ENCODE peak calls at places on chromosomes 2 and 18, in four cellular contexts. L is K562, H is colonic mucosa, W is astrocyte. O is an unnamed sample.

GRCh38 chr18:12254820-12255511 is 805 bp downstream of the CIDEA start:
- DNase-seq in L (no peak), H (no peak), W (no peak), O (no peak)

GRCh38 chr2:199668648-199669047 is 182.3 kb downstream of the FTCDNL1 start:
- DNase-seq in L (no peak), H (no peak), W (no peak), O (no peak)

GRCh38 chr2:238143239-238143951 is 4.9 kb downstream of the KLHL30 start:
- DNase-seq in L (no peak), H (no peak), W (no peak), O (no peak)

GRCh38 chr2:239528146-239528545 is 127.3 kb upstream of the HDAC4 start:
- DNase-seq in L (no peak), H (no peak), W (no peak), O (no peak)

GRCh38 chr2:12816379-12817306 is 99.9 kb downstream of the TRIB2 start:
- DNase-seq in L (no peak), H (no peak), W (peak; percentile 83), O (no peak)

GRCh38 chr2:18949871-18950597 is 360.7 kb upstream of the NT5C1B start:
- DNase-seq in L (no peak), H (no peak), W (peak; percentile 83), O (no peak)

GRCh38 chr2:237512774-237513466 is 25.9 kb downstream of the MLPH start:
- DNase-seq in L (peak; percentile 85), H (peak; percentile 88), W (peak; percentile 60), O (peak; percentile 67)

GRCh38 chr18:27666070-27666469 is 481.0 kb upstream of the CHST9 start:
- DNase-seq in L (no peak), H (no peak), W (no peak), O (no peak)

GRCh38 chr18:31248783-31249521 is 69.0 kb upstream of the DSG1 start:
- DNase-seq in L (no peak), H (no peak), W (peak; percentile 89), O (no peak)

GRCh38 chr2:196068271-196069209 is at the start of gene DNAH7:
- DNase-seq in L (peak; percentile 86), H (peak; percentile 91), W (peak; percentile 69), O (no peak)

GRCh38 chr2:240896871-240897692 is 1.1 kb upstream of the MAB21L4 start:
- DNase-seq in L (no peak), H (peak; percentile 68), W (no peak), O (no peak)

GRCh38 chr2:182852090-182852489 is 14.3 kb downstream of the FRZB start:
- DNase-seq in L (peak; percentile 39), H (no peak), W (no peak), O (no peak)

GRCh38 chr2:129888896-129889295 is 90.6 kb upstream of the RAB6C start:
- DNase-seq in L (no peak), H (no peak), W (peak; percentile 2), O (no peak)

GRCh38 chr18:3907955-3908354 is 458.0 kb downstream of the TGIF1 start:
- DNase-seq in L (no peak), H (no peak), W (no peak), O (no peak)

GRCh38 chr2:99974275-99974674 is 168.1 kb downstream of the AFF3 start:
- DNase-seq in L (no peak), H (no peak), W (peak; percentile 78), O (no peak)

GRCh38 chr2:40851661-40852060 is 399.8 kb upstream of the SLC8A1 start:
- DNase-seq in L (no peak), H (no peak), W (no peak), O (no peak)

GRCh38 chr2:28652217-28652616 is 99.4 kb upstream of the PPP1CB start:
- DNase-seq in L (no peak), H (no peak), W (peak; percentile 63), O (no peak)

GRCh38 chr18:63684718-63685117 is 18.0 kb upstream of the SERPINB11 start:
- DNase-seq in L (no peak), H (no peak), W (no peak), O (no peak)

GRCh38 chr2:59151805-59152204 is 910.7 kb upstream of the FANCL start:
- DNase-seq in L (no peak), H (no peak), W (no peak), O (no peak)

GRCh38 chr2:237673130-237673921 is 45.9 kb downstream of the LRRFIP1 start:
- DNase-seq in L (peak; percentile 65), H (peak; percentile 78), W (peak; percentile 59), O (no peak)

GRCh38 chr2:70190086-70190412 is 770 bp downstream of the C2orf42 start:
- DNase-seq in L (peak; percentile 58), H (peak; percentile 28), W (no peak), O (peak; percentile 26)

GRCh38 chr2:160379399-160379798 is 114.2 kb downstream of the RBMS1 start:
- DNase-seq in L (no peak), H (no peak), W (peak; percentile 95), O (peak; percentile 20)

GRCh38 chr2:120513776-120514357 is 167.9 kb downstream of the INHBB start:
- DNase-seq in L (no peak), H (no peak), W (no peak), O (no peak)

GRCh38 chr2:105037572-105038382 is at the start of gene MRPS9:
- DNase-seq in L (peak; percentile 98), H (peak; percentile 99), W (peak; percentile 93), O (peak; percentile 73)

GRCh38 chr2:223563462-223563861 is 38.7 kb downstream of the SCG2 start:
- DNase-seq in L (peak; percentile 40), H (no peak), W (peak; percentile 83), O (no peak)

GRCh38 chr2:200376422-200377142 is 70.1 kb downstream of the SPATS2L start:
- DNase-seq in L (peak; percentile 51), H (peak; percentile 82), W (no peak), O (no peak)

GRCh38 chr2:61887684-61888303 is 662 bp downstream of the CCT4 start:
- DNase-seq in L (peak; percentile 55), H (peak; percentile 49), W (peak; percentile 47), O (no peak)

GRCh38 chr2:96695602-96696001 is 44.3 kb downstream of the LMAN2L start:
- DNase-seq in L (peak; percentile 22), H (no peak), W (no peak), O (no peak)

GRCh38 chr18:8750954-8751415 is 45.6 kb downstream of the MTCL1 start:
- DNase-seq in L (no peak), H (no peak), W (peak; percentile 87), O (no peak)

GRCh38 chr18:809985-810642 is 1.9 kb downstream of the YES1 start:
- DNase-seq in L (no peak), H (no peak), W (no peak), O (no peak)

GRCh38 chr2:142585785-142586184 is 291.7 kb upstream of the KYNU start:
- DNase-seq in L (no peak), H (no peak), W (no peak), O (no peak)

GRCh38 chr2:234334146-234334545 is 162.7 kb downstream of the ARL4C start:
- DNase-seq in L (no peak), H (no peak), W (no peak), O (no peak)

GRCh38 chr2:109702250-109702985 is 88.3 kb downstream of the SOWAHC start:
- DNase-seq in L (no peak), H (no peak), W (peak; percentile 92), O (no peak)
- H3K9ac ChIP-seq in L (no peak overlapping the region), H (no peak overlapping the region), W (peak overlapping the region; percentile 40), O (no peak overlapping the region)

DNA sequence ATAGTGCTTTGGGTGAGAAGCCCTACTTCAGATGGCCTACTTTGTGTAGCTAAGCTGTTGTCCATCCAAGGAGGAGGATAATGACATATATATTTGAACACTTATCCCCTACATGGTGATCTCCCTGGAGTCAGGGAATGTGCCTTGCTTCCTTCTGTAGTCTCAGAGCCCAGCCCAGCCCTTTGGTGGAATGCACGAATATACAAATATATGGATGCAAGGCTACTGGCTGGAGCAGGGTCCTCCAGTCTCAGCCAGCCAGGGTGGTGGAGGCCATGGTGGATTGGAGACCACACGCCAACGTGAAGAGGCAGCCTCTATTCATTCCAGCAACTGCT is 150.6 kb upstream of the RIOK3 start:
- DNase-seq in L (no peak), H (no peak), W (no peak), O (no peak)
- H3K9ac ChIP-seq in L (no peak overlapping the region), H (no peak overlapping the region), W (peak overlapping the region; percentile 10), O (no peak overlapping the region)

GRCh38 chr2:218421027-218421426 is 2.1 kb downstream of the VIL1 start:
- DNase-seq in L (no peak), H (no peak), W (no peak), O (no peak)
- H3K9ac ChIP-seq in L (no peak overlapping the region), H (no peak overlapping the region), W (no peak overlapping the region), O (no peak overlapping the region)

GRCh38 chr2:173955004-173955403 is 10.2 kb downstream of the SP3 start:
- DNase-seq in L (no peak), H (no peak), W (no peak), O (no peak)
- H3K9ac ChIP-seq in L (no peak overlapping the region), H (no peak overlapping the region), W (no peak overlapping the region), O (no peak overlapping the region)

GRCh38 chr2:147548453-147548852 is 296.4 kb upstream of the ACVR2A start:
- DNase-seq in L (no peak), H (no peak), W (peak; percentile 51), O (no peak)

GRCh38 chr2:147549054-147549453 is 295.8 kb upstream of the ACVR2A start:
- DNase-seq in L (no peak), H (no peak), W (no peak), O (no peak)

GRCh38 chr2:147543056-147543455 is 301.8 kb upstream of the ACVR2A start:
- DNase-seq in L (no peak), H (no peak), W (peak; percentile 83), O (no peak)

GRCh38 chr2:147547425-147547824 is 297.4 kb upstream of the ACVR2A start:
- DNase-seq in L (no peak), H (no peak), W (peak; percentile 68), O (no peak)

GRCh38 chr2:147546109-147546508 is 298.7 kb upstream of the ACVR2A start:
- DNase-seq in L (no peak), H (no peak), W (no peak), O (no peak)
- H3K9ac ChIP-seq in L (no peak overlapping the region), H (no peak overlapping the region), W (no peak overlapping the region), O (no peak overlapping the region)

GRCh38 chr2:190948671-190949070 is 65.3 kb downstream of the STAT1 start:
- DNase-seq in L (no peak), H (no peak), W (peak; percentile 86), O (no peak)
- H3K9ac ChIP-seq in L (no peak overlapping the region), H (no peak overlapping the region), W (peak overlapping the region; percentile 54), O (no peak overlapping the region)

DNA sequence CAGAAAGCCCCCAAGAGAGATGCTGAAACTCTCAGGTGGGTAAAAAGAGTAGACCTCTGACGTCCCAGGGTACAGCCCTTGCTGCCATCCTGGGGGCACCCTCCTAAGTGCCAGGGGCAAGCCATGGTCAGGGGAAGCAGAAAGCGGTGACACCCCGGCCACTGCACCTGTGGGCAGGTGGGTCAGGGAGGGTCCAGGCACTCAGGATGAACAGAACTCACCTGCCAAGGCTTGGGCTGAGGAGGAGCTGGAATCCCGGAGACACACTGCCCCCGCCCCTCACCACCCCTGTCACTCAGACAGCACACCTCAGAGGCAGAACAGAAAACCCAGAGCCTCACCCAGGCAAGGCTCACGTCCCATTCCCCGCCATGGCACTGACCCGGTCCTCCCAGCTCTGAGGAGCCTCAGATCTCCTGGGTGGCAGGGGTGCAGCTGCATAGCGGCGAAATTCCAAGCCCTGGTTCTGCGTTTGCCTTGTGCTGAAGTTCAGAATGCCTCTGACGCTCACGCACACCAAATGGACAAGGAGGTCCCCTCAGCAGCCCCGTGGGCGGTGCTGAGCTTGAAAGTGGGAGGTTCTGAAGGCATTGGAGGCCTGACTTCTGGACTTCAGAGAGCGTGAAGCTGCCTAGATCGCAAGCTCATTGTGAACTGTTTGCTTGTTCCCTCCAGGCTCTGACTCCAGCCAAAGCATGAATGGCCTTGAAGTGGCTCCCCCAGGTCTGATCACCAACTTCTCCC is 4.3 kb downstream of the GPR17 start:
- DNase-seq in L (no peak), H (no peak), W (no peak), O (no peak)
- H3K9ac ChIP-seq in L (no peak overlapping the region), H (no peak overlapping the region), W (no peak overlapping the region), O (no peak overlapping the region)

O was measured in SK-N-MC.